ENCODE peak calls at places on chromosome 17, in eight cellular contexts. Y is WTC11; P is KG1; K is C1 segment of cervical spinal cord; U is activated T-helper 1 cell treated with anti-CD3 and anti-CD28 coated beads, Interleukin-2, amount 50 U/mL, for 16 hours; F is colonic mucosa; R is activated gamma-delta T cell treated with anti-CD3 and anti-CD28 coated beads, Interleukin-2, amount 50 U/mL, for 16 hours; N is GM20000. W is an unnamed sample.

GRCh38 chr17:75130632-75131277 is 787 bp downstream of the NT5C start:
- DNase-seq in F (peak), R (no peak), P (peak), K (peak), Y (peak), U (no peak), N (peak), W (peak)

GRCh38 chr17:4956493-4957061 is 5.7 kb downstream of the ENO3 start:
- DNase-seq in Y (peak), P (no peak), U (no peak), R (no peak), N (no peak), F (no peak), K (no peak), W (no peak)

GRCh38 chr17:8285270-8286181 is 2.9 kb upstream of the RANGRF start:
- DNase-seq in Y (no peak), K (no peak), P (no peak), U (no peak), N (no peak), R (no peak), F (no peak), W (no peak)

GRCh38 chr17:80476877-80477646 is 655 bp upstream of the NPTX1 start:
- DNase-seq in Y (no peak), N (peak), P (no peak), K (no peak), F (no peak), U (no peak), R (no peak), W (peak)

GRCh38 chr17:63984651-63985386 is 12.1 kb upstream of the SCN4A start:
- DNase-seq in N (no peak), F (peak), U (no peak), Y (no peak), R (peak), P (peak), K (no peak), W (no peak)

GRCh38 chr17:74350486-74350885 is 11.2 kb downstream of the BTBD17 start:
- DNase-seq in N (no peak), F (no peak), P (no peak), R (no peak), U (no peak), K (no peak), Y (no peak), W (no peak)

GRCh38 chr17:40937384-40937819 is at the start of gene KRT23:
- DNase-seq in U (no peak), Y (peak), R (no peak), K (no peak), F (no peak), N (no peak), P (no peak), W (peak)

GRCh38 chr17:49565948-49566491 is 9.7 kb upstream of the NXPH3 start:
- DNase-seq in P (no peak), N (no peak), F (no peak), R (no peak), K (peak), U (no peak), Y (no peak), W (no peak)

GRCh38 chr17:73090396-73091202 is 1.9 kb downstream of the SLC39A11 start:
- DNase-seq in U (no peak), K (no peak), N (no peak), R (no peak), F (no peak), Y (no peak), P (no peak), W (no peak)

GRCh38 chr17:71163121-71163812 is 957.6 kb upstream of the SOX9 start:
- DNase-seq in R (no peak), Y (no peak), K (no peak), U (no peak), N (no peak), P (no peak), F (peak), W (no peak)

GRCh38 chr17:80931421-80932265 is 60.0 kb upstream of the CHMP6 start:
- DNase-seq in Y (peak), P (no peak), U (no peak), K (no peak), N (no peak), R (no peak), F (no peak), W (peak)

GRCh38 chr17:33023790-33024189 is 32.1 kb downstream of the SPACA3 start:
- DNase-seq in N (no peak), R (no peak), P (no peak), U (no peak), F (no peak), K (no peak), Y (no peak), W (no peak)

GRCh38 chr17:39568710-39569109 is 39.0 kb downstream of the NEUROD2 start:
- DNase-seq in N (no peak), Y (no peak), U (no peak), P (no peak), R (no peak), F (no peak), K (no peak), W (no peak)

GRCh38 chr17:39352511-39352910 is 48.9 kb downstream of the FBXL20 start:
- DNase-seq in R (no peak), P (no peak), U (no peak), K (no peak), N (no peak), Y (no peak), F (no peak), W (no peak)

GRCh38 chr17:42107597-42108576 is 4.6 kb downstream of the DHX58 start:
- DNase-seq in Y (peak), K (no peak), R (peak), P (no peak), N (peak), F (peak), U (peak), W (peak)

GRCh38 chr17:43546317-43547188 is at the start of gene ETV4:
- DNase-seq in F (peak), P (peak), U (peak), Y (peak), N (peak), K (peak), R (peak), W (peak)

GRCh38 chr17:48646183-48647102 is 20.3 kb upstream of the HOXB9 start:
- DNase-seq in P (no peak), F (peak), U (no peak), Y (peak), R (no peak), N (peak), K (no peak), W (peak)

GRCh38 chr17:3845754-3846738 is at the start of gene NCBP3:
- DNase-seq in U (peak), N (peak), K (peak), R (peak), F (peak), Y (peak), P (peak), W (peak)

GRCh38 chr17:20189322-20189721 is 180.2 kb downstream of the SPECC1 start:
- DNase-seq in P (no peak), R (no peak), Y (no peak), N (no peak), F (no peak), U (no peak), K (peak), W (peak)

GRCh38 chr17:5226940-5227878 is 7.5 kb downstream of the SCIMP start:
- DNase-seq in K (no peak), U (no peak), Y (no peak), R (peak), F (no peak), N (peak), P (no peak), W (no peak)

GRCh38 chr17:81332118-81332834 is 37.2 kb upstream of the SLC38A10 start:
- DNase-seq in P (no peak), R (no peak), Y (no peak), F (no peak), K (no peak), N (no peak), U (no peak), W (no peak)

GRCh38 chr17:77100009-77100408 is 40.8 kb upstream of the SEC14L1 start:
- DNase-seq in F (peak), Y (no peak), U (no peak), R (no peak), K (peak), N (no peak), P (no peak), W (peak)

GRCh38 chr17:21303441-21304065 is 19.0 kb downstream of the MAP2K3 start:
- DNase-seq in P (no peak), R (no peak), U (no peak), Y (no peak), F (no peak), K (no peak), N (no peak), W (no peak)

GRCh38 chr17:17693253-17693954 is 12.1 kb downstream of the RAI1 start:
- DNase-seq in N (no peak), F (peak), P (no peak), U (no peak), K (peak), Y (peak), R (no peak), W (peak)

GRCh38 chr17:1898332-1898731 is 68.5 kb downstream of the RPA1 start:
- DNase-seq in R (no peak), P (no peak), K (no peak), N (no peak), F (no peak), U (no peak), Y (no peak), W (no peak)

GRCh38 chr17:11511696-11512095 is 86.6 kb upstream of the DNAH9 start:
- DNase-seq in K (no peak), R (no peak), N (no peak), U (no peak), F (peak), Y (no peak), P (no peak), W (peak)

GRCh38 chr17:77180503-77181330 is 39.9 kb downstream of the SEC14L1 start:
- DNase-seq in R (no peak), P (no peak), U (no peak), K (no peak), F (no peak), Y (no peak), N (no peak), W (no peak)

GRCh38 chr17:37206299-37206698 is 169.5 kb upstream of the C17orf78 start:
- DNase-seq in R (no peak), Y (no peak), U (no peak), N (no peak), P (no peak), K (no peak), F (no peak), W (no peak)